ENCODE peak calls at places on chromosomes 7 and 10, in four cellular contexts. D is tibial nerve, Z is SK-N-SH, I is transverse colon. C is an unnamed sample.

GRCh38 chr7:80392229-80393169 is 119.4 kb downstream of the GNAT3 start:
- DNase-seq in D (no peak), Z (peak), I (no peak), C (no peak)

GRCh38 chr7:27952393-27953290 is 212.7 kb downstream of the TAX1BP1 start:
- DNase-seq in D (no peak), Z (no peak), I (no peak), C (no peak)

GRCh38 chr7:1668932-1669485 is 1.1 kb upstream of the ELFN1 start:
- DNase-seq in D (no peak), Z (peak), I (no peak), C (peak)

GRCh38 chr10:45383682-45384320 is 9.8 kb downstream of the ALOX5 start:
- DNase-seq in D (no peak), Z (no peak), I (no peak), C (no peak)

GRCh38 chr7:54811016-54811924 is 52.3 kb upstream of the SEC61G start:
- DNase-seq in D (no peak), Z (no peak), I (no peak), C (no peak)

GRCh38 chr10:5365940-5366339 is 1.2 kb downstream of the UCN3 start:
- DNase-seq in D (no peak), Z (no peak), I (no peak), C (no peak)

GRCh38 chr10:4196948-4197390 is 412.0 kb upstream of the KLF6 start:
- DNase-seq in D (no peak), Z (no peak), I (no peak), C (no peak)

GRCh38 chr7:28013441-28013840 is 167.2 kb downstream of the JAZF1 start:
- DNase-seq in D (no peak), Z (no peak), I (no peak), C (no peak)

GRCh38 chr7:7569113-7569527 is 2.4 kb downstream of the MIOS start:
- DNase-seq in D (no peak), Z (no peak), I (no peak), C (no peak)
- TF ChIP-seq EP300 in D (no peak), Z (no peak), I (no peak), C (no peak)

DNA sequence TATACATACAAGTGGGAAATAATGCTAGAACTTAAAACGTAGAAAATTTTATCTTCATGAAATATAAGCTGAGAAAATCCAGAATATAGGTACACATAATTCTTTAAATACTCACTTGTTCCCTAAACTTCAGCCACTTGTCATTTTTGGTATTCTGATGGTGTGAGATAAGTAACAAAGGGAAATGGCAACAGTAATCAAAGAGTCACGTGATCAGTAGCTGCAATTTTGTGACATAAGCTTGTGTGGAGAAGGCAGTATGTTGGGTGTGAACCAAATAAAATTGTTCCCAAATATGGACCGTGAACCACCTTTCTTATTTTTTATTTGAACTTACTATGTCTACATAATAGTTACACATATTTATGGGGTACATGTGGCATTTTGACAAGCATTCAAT is 650.3 kb upstream of the ADARB2 start:
- DNase-seq in D (no peak), Z (no peak), I (no peak), C (no peak)
- TF ChIP-seq EP300 in D (no peak), Z (no peak), I (no peak), C (no peak)

DNA sequence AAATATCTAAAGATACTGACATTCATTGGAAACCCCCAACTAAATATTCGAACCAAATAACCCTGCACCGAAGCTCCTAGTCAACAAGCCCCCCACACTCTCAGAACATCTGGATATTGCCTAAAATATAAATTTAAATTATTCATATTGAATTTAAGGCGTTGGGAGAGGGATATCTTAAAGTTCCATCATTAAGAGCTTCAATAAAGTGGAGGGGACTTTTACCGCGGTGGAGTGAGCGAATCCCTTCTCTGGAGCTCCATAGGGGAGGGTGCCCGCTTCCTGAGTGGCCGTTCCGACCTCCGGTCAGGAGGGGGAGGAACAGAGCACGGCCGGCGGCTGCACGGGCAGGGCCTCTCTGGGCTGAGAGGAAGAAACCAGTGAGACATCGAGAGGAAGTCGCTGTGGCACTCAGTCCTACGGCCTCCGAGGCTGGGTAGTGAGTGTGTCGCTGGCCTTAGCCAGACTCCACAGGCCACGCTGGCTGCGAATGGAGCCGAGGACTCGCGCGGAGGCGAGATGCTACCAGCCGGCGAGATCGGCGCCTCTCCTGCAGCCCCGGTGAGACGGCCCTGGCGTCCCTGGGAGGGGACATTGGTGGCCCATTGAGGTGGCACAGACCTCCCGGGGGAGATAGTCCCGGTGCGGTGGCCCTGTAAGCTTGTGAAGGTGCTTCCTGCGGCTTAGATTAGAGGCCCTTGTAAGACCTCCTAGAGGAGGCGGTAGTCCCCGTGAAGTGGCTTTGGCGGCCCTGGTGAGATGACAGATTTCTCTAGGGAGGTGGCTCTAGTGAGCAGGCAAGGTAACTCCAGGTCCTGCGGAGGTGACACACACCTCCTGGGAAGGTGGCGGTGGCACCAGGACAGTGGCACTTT is at the start of gene RINT1:
- DNase-seq in D (peak), Z (peak), I (peak), C (peak)
- TF ChIP-seq EP300 in D (peak), Z (peak), I (no peak), C (no peak)

GRCh38 chr10:88866454-88866853 is 13.6 kb upstream of the STAMBPL1 start:
- DNase-seq in D (no peak), Z (no peak), I (no peak), C (no peak)
- TF ChIP-seq EP300 in D (no peak), Z (no peak), I (no peak), C (no peak)

GRCh38 chr7:26343320-26343832 is 51.7 kb downstream of the SNX10 start:
- DNase-seq in D (no peak), Z (no peak), I (no peak), C (no peak)
- TF ChIP-seq EP300 in D (no peak), Z (no peak), I (no peak), C (no peak)

DNA sequence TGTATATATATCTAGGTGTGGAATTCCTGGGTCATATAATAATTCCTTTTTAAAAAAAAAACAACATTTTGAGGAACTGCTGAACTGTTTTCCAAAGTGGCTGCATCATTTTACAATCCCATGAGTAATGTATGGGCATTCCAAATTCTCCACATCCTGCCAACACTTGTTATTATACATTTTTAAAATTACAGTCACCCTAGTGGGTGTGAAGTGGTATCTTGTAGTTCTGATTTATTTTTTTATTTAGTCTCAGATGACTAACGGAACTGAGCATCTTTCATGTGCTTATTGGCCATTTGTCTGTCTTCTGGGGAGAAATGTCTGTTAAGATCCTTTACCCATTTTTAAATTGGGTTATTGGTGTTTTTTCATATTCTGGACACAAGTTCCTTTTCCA is 12.0 kb upstream of the KLHL7 start:
- DNase-seq in D (no peak), Z (no peak), I (no peak), C (no peak)
- TF ChIP-seq EP300 in D (no peak), Z (no peak), I (no peak), C (no peak)

DNA sequence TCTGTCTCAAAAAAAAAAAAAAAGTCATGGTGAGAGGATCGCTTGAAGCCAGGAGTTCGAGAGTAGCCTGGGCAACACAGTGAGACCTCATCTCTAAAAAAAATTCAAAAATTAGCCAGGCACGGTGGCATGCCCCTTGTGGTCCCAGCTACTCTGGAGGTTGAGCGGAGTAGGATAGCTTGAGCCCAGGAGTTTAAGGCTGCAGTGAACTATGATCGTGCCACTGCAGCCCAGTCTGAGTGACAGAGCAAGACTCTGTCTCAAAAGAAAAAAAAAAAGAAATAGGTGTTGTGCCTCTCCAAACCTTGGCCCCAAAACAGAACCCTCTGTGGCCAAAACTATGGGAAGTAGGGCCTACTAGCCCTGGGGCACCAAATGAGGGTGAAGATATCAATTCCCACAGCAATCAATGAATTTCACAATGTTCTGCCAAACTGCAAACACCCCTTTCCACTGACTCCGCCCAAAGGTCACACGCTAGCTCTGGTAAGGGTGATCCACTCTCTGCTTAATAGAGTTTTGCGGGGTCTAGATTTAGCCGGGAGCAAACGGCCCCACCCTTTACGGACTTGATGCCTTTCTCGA is 16.9 kb downstream of the SSC4D start:
- DNase-seq in D (no peak), Z (no peak), I (no peak), C (no peak)
- TF ChIP-seq EP300 in D (no peak), Z (no peak), I (no peak), C (no peak)

DNA sequence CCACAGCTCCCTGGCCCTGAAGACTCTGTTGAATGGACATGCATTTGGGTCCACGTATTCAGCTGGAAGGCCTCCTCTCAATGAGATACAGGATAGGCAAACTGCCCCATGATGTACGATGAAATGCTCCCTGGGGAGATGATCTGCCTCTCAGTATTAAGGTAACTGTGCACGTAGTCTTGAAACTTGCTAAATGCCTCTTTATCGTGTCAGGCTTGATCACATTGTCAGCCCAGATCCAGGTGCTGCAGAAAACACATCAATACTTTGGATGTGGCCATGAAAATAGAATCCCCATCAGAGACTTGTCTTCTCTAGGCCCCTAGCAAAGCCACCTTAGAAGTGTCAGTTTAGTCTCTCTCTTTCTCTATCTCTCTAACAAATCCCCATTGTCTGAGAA is 383.9 kb downstream of the KCNMA1 start:
- DNase-seq in D (no peak), Z (no peak), I (no peak), C (no peak)
- TF ChIP-seq EP300 in D (no peak), Z (no peak), I (no peak), C (no peak)

C was measured in suprapubic skin.